ENCODE peak calls at places on chromosomes 1 and 21, in four cellular contexts. F is NCI-H1048, K is T-helper 2 cell, R is astrocyte of the spinal cord. Z is an unnamed sample.

GRCh38 chr1:46637444-46638083 is 21.0 kb upstream of the MOB3C start:
- DNase-seq in F (no peak), K (no peak), R (no peak), Z (no peak)

GRCh38 chr1:38579056-38579455 is 280.5 kb downstream of the RRAGC start:
- DNase-seq in R (no peak), K (no peak), F (no peak), Z (no peak)

GRCh38 chr1:62054188-62054587 is 140.5 kb upstream of the L1TD1 start:
- DNase-seq in R (no peak), K (no peak), F (no peak), Z (no peak)

GRCh38 chr1:153540394-153541361 is at the start of gene S100A5:
- DNase-seq in F (no peak), R (no peak), K (peak), Z (peak)

GRCh38 chr21:45747802-45748445 is 104.4 kb downstream of the PCBP3 start:
- DNase-seq in K (no peak), F (no peak), R (peak), Z (no peak)

GRCh38 chr21:27134513-27134912 is 167.6 kb upstream of the ADAMTS5 start:
- DNase-seq in F (no peak), K (no peak), R (peak), Z (no peak)

GRCh38 chr1:97630968-97631367 is 289.9 kb downstream of the DPYD start:
- DNase-seq in R (peak), K (no peak), F (no peak), Z (peak)

GRCh38 chr1:32200226-32201010 is at the start of gene CCDC28B:
- DNase-seq in F (no peak), K (peak), R (peak), Z (peak)

GRCh38 chr1:164683235-164683634 is 124.3 kb downstream of the PBX1 start:
- DNase-seq in K (no peak), R (no peak), F (no peak), Z (no peak)

GRCh38 chr21:41164981-41165650 is 2.8 kb upstream of the BACE2 start:
- DNase-seq in K (no peak), R (no peak), F (no peak), Z (no peak)

GRCh38 chr1:8438449-8438848 is 120.5 kb downstream of the SLC45A1 start:
- DNase-seq in F (no peak), K (no peak), R (no peak), Z (no peak)

GRCh38 chr1:64127297-64127696 is 76.1 kb upstream of the UBE2U start:
- DNase-seq in R (no peak), K (no peak), F (no peak), Z (no peak)

GRCh38 chr1:56095924-56096655 is 483.3 kb downstream of the PLPP3 start:
- DNase-seq in R (peak), K (no peak), F (no peak), Z (no peak)

GRCh38 chr1:86914998-86915736 is 732 bp downstream of the HS2ST1 start:
- DNase-seq in F (no peak), K (peak), R (peak), Z (peak)

GRCh38 chr1:52651904-52652303 is 18.9 kb downstream of the SHISAL2A start:
- DNase-seq in R (no peak), F (no peak), K (no peak), Z (no peak)

GRCh38 chr1:207352560-207352959 is 31.1 kb downstream of the CD55 start:
- DNase-seq in K (no peak), F (no peak), R (peak), Z (no peak)

GRCh38 chr1:158249646-158250045 is 4.6 kb upstream of the CD1A start:
- DNase-seq in K (no peak), R (no peak), F (no peak), Z (no peak)

GRCh38 chr1:66770240-66770639 is 18.0 kb downstream of the DYNLT5 start:
- DNase-seq in F (no peak), R (no peak), K (no peak), Z (no peak)

GRCh38 chr1:111516008-111516535 is 12.6 kb upstream of the ADORA3 start:
- DNase-seq in R (peak), F (no peak), K (peak), Z (peak)

GRCh38 chr1:181623850-181624249 is 140.5 kb downstream of the CACNA1E start:
- DNase-seq in K (no peak), R (no peak), F (no peak), Z (no peak)

GRCh38 chr1:10646347-10646861 is 150.0 kb downstream of the CASZ1 start:
- DNase-seq in R (peak), F (no peak), K (no peak), Z (no peak)

GRCh38 chr21:26199471-26199870 is 28.9 kb upstream of the APP start:
- DNase-seq in F (no peak), R (peak), K (no peak), Z (no peak)